ENCODE peak calls at places on chromosome 10, in nine cellular contexts. Z is HT1080; D is Kasumi-1; V is stimulated activated CD4-positive, alpha-beta T cell treated with anti-CD3 and anti-CD28 coated beads, Interleukin-4, amount 100 ng/mL, for 24 hours; T is activated CD4-positive, alpha-beta T cell treated with anti-CD3 and anti-CD28 coated beads for 4 hours; E is dorsolateral prefrontal cortex; C is caudate nucleus; M is ELR; U is NCI-H2107. L is an unnamed sample.

GRCh38 chr10:119344381-119344780 is 137.0 kb downstream of the GRK5 start:
- DNase-seq in Z (no peak), D (no peak), V (no peak), T (no peak), E (no peak), C (no peak), M (no peak), U (no peak), L (no peak)

GRCh38 chr10:124944982-124945381 is 3.1 kb downstream of the ZRANB1 start:
- DNase-seq in Z (no peak), D (no peak), V (no peak), T (no peak), E (no peak), C (no peak), M (no peak), U (no peak), L (no peak)

GRCh38 chr10:118914626-118915025 is 114.9 kb upstream of the NANOS1 start:
- DNase-seq in Z (no peak), D (no peak), V (no peak), T (no peak), E (no peak), C (no peak), M (no peak), U (no peak), L (no peak)

GRCh38 chr10:130196511-130197487 is 60.6 kb downstream of the GLRX3 start:
- DNase-seq in Z (no peak), D (no peak), V (no peak), T (no peak), E (no peak), C (no peak), M (no peak), U (no peak), L (no peak)

GRCh38 chr10:53403688-53404087 is 631.1 kb upstream of the MBL2 start:
- DNase-seq in Z (peak; percentile 61), D (peak; percentile 85), V (no peak), T (no peak), E (peak; percentile 75), C (no peak), M (no peak), U (no peak), L (no peak)

GRCh38 chr10:61765176-61766087 is 102.7 kb downstream of the CABCOCO1 start:
- DNase-seq in Z (no peak), D (peak; percentile 93), V (no peak), T (no peak), E (no peak), C (no peak), M (no peak), U (no peak), L (no peak)

GRCh38 chr10:80413152-80413996 is 5.0 kb downstream of the PRXL2A start:
- DNase-seq in Z (peak; percentile 41), D (peak; percentile 91), V (no peak), T (no peak), E (no peak), C (no peak), M (peak; percentile 26), U (no peak), L (no peak)

GRCh38 chr10:110205051-110205675 is 2.2 kb upstream of the MXI1 start:
- DNase-seq in Z (no peak), D (no peak), V (no peak), T (no peak), E (no peak), C (no peak), M (no peak), U (no peak), L (no peak)

GRCh38 chr10:68871105-68871711 is 29.9 kb upstream of the DDX50 start:
- DNase-seq in Z (peak; percentile 18), D (no peak), V (no peak), T (no peak), E (no peak), C (no peak), M (peak; percentile 11), U (no peak), L (no peak)